ENCODE peak calls at places on chromosomes 4 and X, in nine cellular contexts. C is OCI-LY7, K is heart left ventricle, R is psoas muscle, G is IMR-90, A is uterus, V is stomach, W is esophagus squamous epithelium, L is left lung. Y is an unnamed sample. For H3K36me3, H3K4me1 and H3K9me3, the result is how much of the 10 kb centered on the place peaks cover.

GRCh38 chr4:106982711-106983211 is 53.4 kb downstream of the DKK2 start:
- DNase-seq in C (no peak), K (no peak), R (no peak), G (no peak), A (no peak), V (no peak), W (no peak), L (no peak), Y (no peak)

GRCh38 chr4:108700358-108700757 is 50.0 kb downstream of the OSTC start:
- DNase-seq in C (no peak), K (no peak), R (no peak), G (peak), A (no peak), V (no peak), W (no peak), L (no peak), Y (no peak)

GRCh38 chr4:3699678-3700077 is 66.5 kb upstream of the ADRA2C start:
- DNase-seq in C (no peak), K (no peak), R (peak), G (no peak), A (no peak), V (no peak), W (no peak), L (peak), Y (no peak)

GRCh38 chr4:124085561-124086180 is 626.9 kb downstream of the ANKRD50 start:
- DNase-seq in C (no peak), K (no peak), R (no peak), G (no peak), A (no peak), V (no peak), W (no peak), L (no peak), Y (no peak)

GRCh38 chr4:685681-686218 is 3.2 kb downstream of the SLC49A3 start:
- DNase-seq in C (no peak), K (no peak), R (peak), G (no peak), A (no peak), V (no peak), W (no peak), L (peak), Y (no peak)

GRCh38 chrX:49190783-49191032 is 4.5 kb upstream of the PRICKLE3 start:
- DNase-seq in C (no peak), K (no peak), R (no peak), G (no peak), A (no peak), V (no peak), W (no peak), L (no peak), Y (no peak)

GRCh38 chr4:182385897-182386296 is 142.7 kb downstream of the TENM3 start:
- DNase-seq in C (no peak), K (no peak), R (no peak), G (no peak), A (no peak), V (no peak), W (no peak), L (no peak), Y (no peak)

GRCh38 chr4:152014280-152014679 is 253.5 kb upstream of the GATB start:
- DNase-seq in C (no peak), K (no peak), R (no peak), G (no peak), A (no peak), V (no peak), W (no peak), L (no peak), Y (peak)

DNA sequence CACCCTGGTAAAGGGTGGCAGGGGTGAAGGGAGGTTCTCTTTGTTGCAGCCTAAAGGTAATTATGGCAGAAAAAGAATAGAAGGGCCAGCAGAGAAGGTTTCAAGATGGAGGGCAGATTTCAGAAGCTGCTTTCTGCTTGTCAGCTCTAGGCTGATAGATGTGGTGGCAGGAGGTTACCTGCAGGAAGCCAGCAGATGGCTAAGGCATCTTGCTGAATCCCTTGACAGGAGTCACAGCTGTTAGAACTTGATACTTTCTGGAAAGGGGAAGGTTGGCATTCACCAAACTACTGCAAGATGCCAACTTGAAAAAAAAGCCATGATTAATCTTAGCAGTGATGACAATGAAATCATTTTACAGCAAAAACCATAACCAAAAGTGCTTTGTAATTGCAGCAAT is 69.5 kb upstream of the CBLL2 start:
- DNase-seq in C (no peak), K (no peak), R (no peak), G (no peak), A (no peak), V (no peak), W (no peak), L (no peak), Y (no peak)
- H3K36me3 ChIP-seq in C (under half), K (under half), R (under half), G (under half), A (under half), V (under half), W (under half), L (under half), Y (under half)

GRCh38 chr4:76434901-76435688 is at the start of gene SHROOM3:
- DNase-seq in C (no peak), K (no peak), R (no peak), G (no peak), A (no peak), V (no peak), W (no peak), L (no peak), Y (no peak)
- H3K4me1 ChIP-seq in C (under half), K (under half), R (under half), G (under half), A (under half), V (under half), W (under half), L (under half), Y (under half)

DNA sequence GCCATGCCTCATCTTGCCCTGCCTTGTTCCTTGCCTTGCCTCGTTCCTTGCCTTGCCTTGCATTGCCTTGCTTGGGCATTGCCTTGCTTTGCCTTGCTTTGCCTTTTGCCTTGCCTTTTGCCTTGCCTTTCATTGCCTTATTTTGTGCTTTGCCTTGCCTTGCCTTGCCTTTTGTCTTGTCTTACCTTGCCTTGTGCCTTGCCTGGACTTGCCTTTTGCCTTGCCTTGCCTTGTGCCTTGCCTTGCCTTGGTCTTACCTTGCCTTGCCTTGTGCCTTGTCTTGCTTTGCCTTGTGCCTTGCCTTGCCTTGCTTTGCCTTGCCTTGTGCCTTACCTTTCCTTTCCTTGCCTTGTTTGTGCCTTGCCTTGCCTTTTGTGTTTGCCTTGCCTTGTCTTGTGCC is 88.2 kb downstream of the TAB3 start:
- DNase-seq in C (no peak), K (no peak), R (no peak), G (no peak), A (no peak), V (peak), W (no peak), L (no peak), Y (no peak)
- H3K9me3 ChIP-seq in C (under half), K (under half), R (under half), G (under half), A (under half), V (under half), W (under half), L (under half), Y (under half)

DNA sequence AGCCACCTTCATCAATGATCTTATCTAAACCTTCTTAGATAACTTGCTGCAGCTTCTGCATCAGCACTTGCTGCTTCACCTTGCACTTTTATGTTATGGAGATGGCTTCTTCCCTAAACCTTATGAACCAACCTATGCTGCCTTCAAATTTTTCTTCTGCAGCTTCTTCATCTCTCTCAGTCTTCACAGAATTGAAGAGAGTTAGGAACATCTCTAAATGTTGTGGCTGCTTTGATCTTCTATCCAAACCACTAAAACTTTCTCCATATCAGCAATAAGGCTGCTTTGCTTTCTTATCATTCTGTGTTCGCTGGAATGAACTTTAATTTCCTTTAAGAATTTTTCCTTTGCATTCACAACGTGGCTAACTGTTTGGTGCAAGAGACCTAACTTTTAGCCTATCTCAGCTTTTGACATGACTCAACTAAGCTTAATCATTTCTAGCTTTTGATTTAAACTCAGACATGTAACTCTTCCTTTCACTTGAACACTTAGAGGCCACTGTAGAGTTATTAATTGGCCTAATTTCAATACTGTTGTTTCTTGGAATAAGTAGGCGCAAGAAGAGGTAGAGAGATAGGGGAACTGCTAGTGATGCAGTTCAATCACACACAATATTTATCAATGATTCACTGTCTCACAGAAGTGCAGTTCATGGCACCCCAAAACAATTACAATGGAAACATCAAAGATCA is 36.2 kb upstream of the CORIN start:
- DNase-seq in C (no peak), K (no peak), R (no peak), G (no peak), A (no peak), V (no peak), W (no peak), L (no peak), Y (no peak)
- H3K36me3 ChIP-seq in C (half or more), K (half or more), R (under half), G (under half), A (under half), V (half or more), W (under half), L (half or more), Y (under half)

GRCh38 chr4:110792036-110792435 is 169.2 kb upstream of the PITX2 start:
- DNase-seq in C (no peak), K (no peak), R (no peak), G (no peak), A (no peak), V (no peak), W (no peak), L (no peak), Y (no peak)

GRCh38 chr4:110793890-110794588 is 171.2 kb upstream of the PITX2 start:
- DNase-seq in C (no peak), K (no peak), R (no peak), G (no peak), A (no peak), V (no peak), W (no peak), L (peak), Y (no peak)

GRCh38 chr4:110787781-110788180 is 164.9 kb upstream of the PITX2 start:
- DNase-seq in C (no peak), K (no peak), R (no peak), G (peak), A (no peak), V (no peak), W (no peak), L (no peak), Y (no peak)

GRCh38 chr4:110798682-110799081 is 175.8 kb upstream of the PITX2 start:
- DNase-seq in C (no peak), K (no peak), R (no peak), G (no peak), A (no peak), V (no peak), W (no peak), L (no peak), Y (no peak)

GRCh38 chr4:110793381-110793801 is 170.5 kb upstream of the PITX2 start:
- DNase-seq in C (no peak), K (no peak), R (no peak), G (peak), A (no peak), V (no peak), W (no peak), L (no peak), Y (no peak)
- H3K4me1 ChIP-seq in C (under half), K (under half), R (under half), G (under half), A (under half), V (under half), W (under half), L (under half), Y (under half)

GRCh38 chrX:57103489-57103888 is 17.9 kb downstream of the SPIN2B start:
- DNase-seq in C (no peak), K (no peak), R (no peak), G (no peak), A (no peak), V (no peak), W (no peak), L (no peak), Y (no peak)
- H3K9me3 ChIP-seq in C (under half), K (under half), R (under half), G (under half), A (under half), V (under half), W (under half), L (under half), Y (under half)

GRCh38 chrX:1395646-1396216 is 3.8 kb upstream of the SLC25A6 start:
- DNase-seq in C (no peak), K (no peak), R (no peak), G (no peak), A (no peak), V (no peak), W (no peak), L (no peak), Y (no peak)
- H3K36me3 ChIP-seq in C (half or more), K (under half), R (under half), G (under half), A (under half), V (under half), W (under half), L (under half), Y (under half)

GRCh38 chr4:38113551-38113950 is 153.4 kb downstream of the PTTG2 start:
- DNase-seq in C (no peak), K (no peak), R (no peak), G (no peak), A (no peak), V (no peak), W (no peak), L (no peak), Y (no peak)
- H3K4me1 ChIP-seq in C (under half), K (under half), R (under half), G (under half), A (under half), V (under half), W (under half), L (under half), Y (under half)

GRCh38 chr4:116020141-116020722 is 906.8 kb upstream of the NDST4 start:
- DNase-seq in C (peak), K (no peak), R (no peak), G (no peak), A (no peak), V (no peak), W (no peak), L (no peak), Y (no peak)
- H3K9me3 ChIP-seq in C (under half), K (under half), R (under half), G (under half), A (under half), V (half or more), W (under half), L (half or more), Y (under half)

Y was measured in CD8-positive, alpha-beta T cell.